ENCODE peak calls at places on chromosomes 4 and X, in six cellular contexts. F is tibial artery, Y is A549, T is adrenal gland, M is fibroblast of lung, C is thoracic aorta. X is an unnamed sample.

GRCh38 chrX:24245201-24245600 is 68.7 kb downstream of the SUPT20HL2 start:
- DNase-seq in T (no peak), F (no peak), M (peak), Y (peak), C (no peak), X (no peak)

GRCh38 chrX:54920610-54921426 is at the start of gene TRO:
- DNase-seq in F (no peak), C (no peak), T (no peak), Y (no peak), M (peak), X (no peak)

GRCh38 chr4:22551550-22551949 is 35.7 kb upstream of the ADGRA3 start:
- DNase-seq in T (no peak), M (no peak), Y (no peak), F (no peak), C (no peak), X (no peak)

GRCh38 chr4:113935190-113935589 is 44.3 kb downstream of the ARSJ start:
- DNase-seq in Y (no peak), F (no peak), M (no peak), C (no peak), T (no peak), X (no peak)

GRCh38 chrX:22278375-22278774 is 5.7 kb downstream of the CBLL2 start:
- DNase-seq in C (no peak), T (no peak), F (no peak), Y (peak), M (no peak), X (no peak)

GRCh38 chr4:128286474-128287158 is 997 bp downstream of the PGRMC2 start:
- DNase-seq in M (peak), T (no peak), C (no peak), Y (peak), F (no peak), X (no peak)

GRCh38 chr4:6942238-6942800 is 32.7 kb downstream of the TBC1D14 start:
- DNase-seq in M (peak), F (no peak), C (no peak), T (no peak), Y (peak), X (no peak)

GRCh38 chr4:184475096-184475461 is 729 bp upstream of the IRF2 start:
- DNase-seq in F (peak), C (peak), M (peak), T (peak), Y (peak), X (no peak)

GRCh38 chr4:48141048-48141447 is 7.0 kb upstream of the TXK start:
- DNase-seq in Y (peak), C (no peak), M (peak), T (no peak), F (no peak), X (no peak)
- TF ChIP-seq CTCF in Y (peak), C (peak), M (no peak), T (peak), F (peak), X (no peak)

GRCh38 chrX:149827254-149827653 is 45.5 kb downstream of the MAGEA9 start:
- DNase-seq in C (no peak), F (no peak), Y (no peak), M (no peak), T (no peak), X (no peak)

GRCh38 chrX:149829751-149830191 is 48.0 kb downstream of the MAGEA9 start:
- DNase-seq in Y (no peak), M (peak), F (no peak), T (no peak), C (no peak), X (no peak)

GRCh38 chrX:149831473-149831872 is 49.5 kb upstream of the MAGEA8 start:
- DNase-seq in C (no peak), M (no peak), F (no peak), T (no peak), Y (no peak), X (no peak)

GRCh38 chrX:149825424-149825823 is 43.7 kb downstream of the MAGEA9 start:
- DNase-seq in Y (no peak), C (no peak), T (peak), F (no peak), M (no peak), X (no peak)

DNA sequence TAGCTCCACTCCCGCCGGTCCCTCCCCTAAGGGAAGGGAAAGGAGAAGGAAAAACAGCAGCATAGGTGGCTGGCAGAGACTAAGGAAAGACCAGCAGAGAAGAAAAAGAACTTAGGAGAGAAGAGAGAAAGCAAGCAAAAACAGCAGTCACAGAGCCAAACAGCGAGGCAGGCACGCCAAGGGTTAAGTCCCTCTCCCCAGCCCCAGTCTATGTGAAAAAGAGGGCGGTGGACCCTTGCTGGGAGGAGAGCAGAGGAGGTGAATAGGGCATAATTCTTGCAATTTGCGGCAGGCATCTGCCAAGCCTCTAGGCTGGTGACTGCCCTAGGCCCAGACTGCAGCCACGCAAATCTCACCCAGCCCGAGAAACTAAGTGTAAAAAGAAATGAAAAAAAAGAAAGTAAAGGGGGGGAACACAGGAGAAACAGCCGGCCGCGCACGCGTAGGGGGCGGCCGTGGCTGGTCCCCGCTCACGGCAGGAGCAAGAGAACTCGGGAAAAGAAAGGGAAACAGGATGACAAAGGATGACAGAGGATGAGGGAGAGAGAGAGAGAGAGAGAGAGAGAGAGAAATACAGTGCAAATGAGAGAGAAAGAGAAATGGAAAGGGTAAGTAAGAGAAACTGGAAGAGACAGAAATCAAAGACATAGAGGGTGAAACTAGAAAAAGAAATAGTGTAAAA is 48.6 kb downstream of the MAGEA9 start:
- DNase-seq in C (no peak), F (no peak), T (no peak), Y (no peak), M (peak), X (no peak)
- H3K4me3 ChIP-seq in C (peak), F (peak), T (peak), Y (no peak), M (peak), X (peak)

GRCh38 chrX:112837531-112837930 is 3.1 kb downstream of the AMOT start:
- DNase-seq in T (no peak), C (no peak), M (no peak), F (no peak), Y (no peak), X (no peak)
- H3K27ac ChIP-seq in T (no peak), C (no peak), M (no peak), F (no peak), Y (no peak), X (no peak)

GRCh38 chr4:120773641-120774040 is 148.9 kb downstream of the PRDM5 start:
- DNase-seq in T (no peak), F (no peak), M (no peak), Y (no peak), C (no peak), X (no peak)

GRCh38 chr4:120769227-120769626 is 153.3 kb downstream of the PRDM5 start:
- DNase-seq in Y (no peak), F (no peak), M (peak), T (no peak), C (no peak), X (no peak)

GRCh38 chr4:120770897-120771296 is 151.6 kb downstream of the PRDM5 start:
- DNase-seq in Y (no peak), T (no peak), M (no peak), F (no peak), C (no peak), X (no peak)

GRCh38 chr4:120771907-120772306 is 150.6 kb downstream of the PRDM5 start:
- DNase-seq in M (no peak), T (no peak), F (no peak), C (no peak), Y (no peak), X (no peak)
- TF ChIP-seq CTCF in M (no peak), T (no peak), F (no peak), C (no peak), Y (no peak), X (no peak)

GRCh38 chr4:71188951-71189350 is 149.9 kb upstream of the SLC4A4 start:
- DNase-seq in T (no peak), Y (no peak), F (no peak), M (no peak), C (no peak), X (no peak)
- H3K4me3 ChIP-seq in T (no peak), Y (no peak), F (no peak), M (peak), C (peak), X (peak)

DNA sequence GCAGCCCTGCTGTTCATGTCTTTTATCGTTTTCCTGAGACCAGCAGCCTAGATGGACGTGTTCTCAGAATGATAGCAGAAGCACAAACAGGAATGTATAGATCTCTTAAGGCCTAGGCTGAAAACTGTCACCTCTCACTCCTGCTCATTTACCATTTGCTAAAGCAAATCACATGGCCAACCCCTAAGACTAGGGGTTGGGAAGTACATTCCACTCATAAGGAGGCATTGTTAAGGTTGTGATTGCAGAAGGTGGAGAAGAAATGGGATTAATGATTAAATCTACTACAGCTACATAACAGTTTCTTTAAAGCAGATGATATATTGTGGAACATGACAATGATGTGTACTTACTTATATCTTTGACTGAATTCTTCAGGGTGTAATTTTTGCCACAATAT is 536.8 kb upstream of the FTHL17 start:
- DNase-seq in F (no peak), M (no peak), T (no peak), Y (no peak), C (no peak), X (no peak)
- H3K27ac ChIP-seq in F (no peak), M (no peak), T (no peak), Y (no peak), C (no peak), X (no peak)

DNA sequence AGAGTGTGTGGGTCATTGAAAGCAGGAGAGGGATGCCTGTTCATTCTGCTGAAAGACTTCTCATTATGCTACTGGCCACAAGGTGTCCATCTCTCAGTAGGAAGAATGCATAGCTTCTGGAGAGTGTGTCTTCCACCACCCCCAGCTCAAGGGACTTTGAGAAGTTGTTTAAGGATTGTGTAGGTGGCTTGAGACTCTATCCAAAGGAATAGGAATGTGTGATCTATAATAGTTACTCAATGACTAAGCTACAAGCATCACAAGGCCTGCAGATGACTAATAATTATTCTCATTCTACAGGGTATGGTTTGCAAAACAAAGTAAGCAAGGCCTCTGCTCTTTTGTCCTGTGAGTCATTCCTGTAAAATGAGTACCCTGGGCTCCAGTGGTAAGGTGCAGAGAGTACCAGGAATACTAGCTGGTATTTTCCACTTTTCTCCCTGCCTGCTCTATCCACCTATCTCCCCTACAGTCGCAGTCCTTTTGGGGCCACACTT is 279.8 kb upstream of the BOD1L1 start:
- DNase-seq in T (peak), F (no peak), M (peak), C (no peak), Y (peak), X (no peak)
- TF ChIP-seq CTCF in T (no peak), F (no peak), M (peak), C (no peak), Y (peak), X (no peak)

GRCh38 chr4:139555073-139555704 is 830 bp downstream of the SETD7 start:
- DNase-seq in Y (peak), M (peak), C (peak), F (peak), T (peak), X (peak)
- H3K4me3 ChIP-seq in Y (peak), M (peak), C (peak), F (peak), T (peak), X (peak)

X was measured in ascending aorta.